ENCODE peak calls at places on chromosomes 7 and 10, in seven cellular contexts. O is HCT116, N is NT2/D1, P is GM12878, A is K562, V is SK-N-SH, L is HepG2. E is an unnamed sample.

GRCh38 chr7:102412548-102412947 is 16.4 kb downstream of the PRKRIP1 start:
- DNase-seq in O (no peak), N (no peak), P (no peak), A (peak), V (peak), L (no peak), E (no peak)

GRCh38 chr7:116583653-116584052 is 58.8 kb downstream of the CAV1 start:
- DNase-seq in O (no peak), N (no peak), P (peak), A (no peak), V (no peak), L (no peak), E (no peak)

GRCh38 chr7:69992938-69993337 is 394.7 kb downstream of the AUTS2 start:
- DNase-seq in O (no peak), N (no peak), P (no peak), A (no peak), V (no peak), L (no peak), E (no peak)

GRCh38 chr7:12729112-12729511 is 41.7 kb downstream of the ARL4A start:
- DNase-seq in O (no peak), N (peak), P (no peak), A (peak), V (peak), L (peak), E (peak)

GRCh38 chr10:27664464-27664863 is 81.2 kb downstream of the MKX start:
- DNase-seq in O (no peak), N (no peak), P (no peak), A (no peak), V (no peak), L (no peak), E (no peak)

GRCh38 chr7:96388620-96389383 is 66.9 kb upstream of the SLC25A13 start:
- DNase-seq in O (no peak), N (peak), P (no peak), A (no peak), V (no peak), L (no peak), E (no peak)

GRCh38 chr7:26376208-26376917 is 84.7 kb downstream of the SNX10 start:
- DNase-seq in O (no peak), N (no peak), P (no peak), A (no peak), V (peak), L (peak), E (no peak)

GRCh38 chr10:32384185-32384584 is 37.2 kb upstream of the EPC1 start:
- DNase-seq in O (no peak), N (no peak), P (no peak), A (no peak), V (no peak), L (no peak), E (no peak)

GRCh38 chr7:99399597-99399996 is 8.8 kb downstream of the PDAP1 start:
- DNase-seq in O (no peak), N (no peak), P (no peak), A (no peak), V (no peak), L (no peak), E (no peak)

GRCh38 chr10:16870331-16870730 is 53.1 kb upstream of the RSU1 start:
- DNase-seq in O (no peak), N (no peak), P (no peak), A (no peak), V (no peak), L (no peak), E (no peak)
- TF ChIP-seq YY1 in O (no peak), N (no peak), P (no peak), A (no peak), V (no peak), L (no peak), E (no peak)

DNA sequence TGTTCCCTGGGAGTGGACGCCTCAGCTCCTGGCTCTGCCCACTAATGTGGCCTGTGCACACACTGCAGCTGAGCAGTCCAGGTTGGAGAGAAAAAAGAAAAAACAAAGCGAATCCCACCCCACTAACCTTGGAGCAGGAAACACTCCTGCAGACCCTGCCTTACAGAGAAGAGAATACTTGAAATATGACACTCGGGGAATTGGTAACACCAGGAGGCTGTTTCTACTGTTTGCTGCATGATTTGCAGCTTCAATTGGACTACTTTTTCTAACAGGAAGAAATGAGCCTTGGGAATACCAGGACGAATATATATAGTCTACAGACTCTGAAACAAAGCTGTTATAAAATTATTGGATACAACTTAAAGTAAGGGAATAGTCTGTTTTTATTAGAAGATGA is 22.2 kb downstream of the CDHR3 start:
- DNase-seq in O (no peak), N (no peak), P (no peak), A (no peak), V (no peak), L (no peak), E (no peak)
- TF ChIP-seq YY1 in O (no peak), N (no peak), P (no peak), A (no peak), V (no peak), L (no peak), E (no peak)

DNA sequence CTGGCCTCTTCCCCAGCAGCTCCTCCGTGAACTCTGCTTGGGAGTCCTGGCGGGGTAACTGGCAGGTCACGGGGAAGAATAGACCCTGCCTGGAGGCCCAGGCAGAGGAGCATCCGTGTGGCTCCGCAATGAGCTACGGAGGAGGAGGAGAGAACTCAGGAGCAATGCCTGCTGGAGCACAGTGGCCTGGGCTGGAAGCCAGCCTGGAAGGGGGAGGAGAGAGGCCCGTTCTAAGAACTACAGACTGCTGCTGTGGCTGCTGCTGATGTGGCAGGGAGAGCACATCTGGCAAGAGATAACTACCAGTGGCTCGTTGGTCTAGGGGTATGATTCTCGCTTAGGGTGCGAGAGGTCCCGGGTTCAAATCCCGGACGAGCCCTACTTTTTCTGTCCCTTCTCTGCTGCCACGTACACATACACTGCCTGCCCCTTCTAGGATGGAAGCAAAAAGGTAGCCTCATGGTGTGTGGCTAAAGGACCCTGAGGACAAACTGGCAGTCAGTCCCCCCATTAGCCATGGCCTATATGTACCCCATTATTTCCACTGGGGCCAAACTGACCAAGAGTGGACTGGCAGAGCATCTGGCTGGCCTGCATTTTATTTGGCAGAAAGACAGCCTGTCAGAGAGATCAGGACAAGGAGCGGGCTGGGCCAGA is 7.7 kb upstream of the OPN1SW start:
- DNase-seq in O (peak), N (no peak), P (no peak), A (peak), V (peak), L (peak), E (peak)
- TF ChIP-seq YY1 in O (no peak), N (no peak), P (no peak), A (peak), V (no peak), L (no peak), E (peak)

GRCh38 chr10:470339-471003 is 219.0 kb downstream of the DIP2C start:
- DNase-seq in O (no peak), N (no peak), P (no peak), A (no peak), V (no peak), L (no peak), E (no peak)
- TF ChIP-seq YY1 in O (no peak), N (no peak), P (no peak), A (no peak), V (no peak), L (no peak), E (no peak)

GRCh38 chr10:51960494-51960895 is 261.1 kb upstream of the CSTF2T start:
- DNase-seq in O (peak), N (peak), P (no peak), A (peak), V (peak), L (peak), E (no peak)
- TF ChIP-seq YY1 in O (no peak), N (no peak), P (no peak), A (no peak), V (no peak), L (no peak), E (no peak)

DNA sequence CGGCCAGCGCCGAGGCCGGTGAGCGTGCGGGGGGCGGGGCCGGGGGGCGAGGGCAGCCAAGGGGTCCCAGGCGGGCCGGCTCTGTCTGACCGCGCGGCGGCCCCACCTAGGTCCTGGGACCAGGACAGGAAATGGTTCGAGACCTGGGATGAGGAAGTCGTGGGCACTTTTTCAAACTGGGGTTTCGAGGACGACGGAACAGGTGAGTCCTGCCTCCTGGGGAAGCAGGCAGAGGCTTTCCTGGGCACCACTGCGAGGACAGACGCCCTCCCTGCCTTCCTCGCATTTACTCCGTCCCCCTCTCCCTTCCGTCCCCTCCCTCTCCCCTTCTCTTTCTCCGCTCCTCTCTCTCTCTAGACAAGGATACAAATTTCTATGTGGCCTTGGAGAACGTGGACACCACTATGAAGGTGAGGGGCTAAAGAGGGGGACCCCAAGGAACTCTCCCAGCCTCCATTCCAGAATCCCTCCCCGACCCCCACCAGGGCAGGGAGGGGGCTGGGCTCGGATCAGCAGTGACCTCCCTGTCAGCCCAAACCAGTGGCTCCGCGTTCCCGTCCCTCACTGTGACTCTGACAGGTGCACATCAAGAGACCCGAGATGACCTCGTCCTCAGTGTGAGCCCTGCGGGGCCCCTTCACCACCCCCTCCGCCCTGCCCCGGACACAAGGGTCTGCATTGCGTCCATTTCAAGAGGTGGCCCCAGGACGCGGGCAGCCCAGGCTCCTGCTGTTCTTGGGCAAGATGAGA is 2.6 kb upstream of the MUC12 start:
- DNase-seq in O (no peak), N (no peak), P (no peak), A (no peak), V (peak), L (no peak), E (peak)
- TF ChIP-seq YY1 in O (no peak), N (no peak), P (no peak), A (no peak), V (no peak), L (no peak), E (no peak)

GRCh38 chr10:43255644-43256431 is 11.0 kb downstream of the RASGEF1A start:
- DNase-seq in O (peak), N (no peak), P (no peak), A (peak), V (peak), L (peak), E (no peak)

GRCh38 chr10:43254881-43255643 is 11.8 kb downstream of the RASGEF1A start:
- DNase-seq in O (no peak), N (no peak), P (no peak), A (no peak), V (peak), L (no peak), E (no peak)

GRCh38 chr10:43257210-43258031 is 9.4 kb downstream of the RASGEF1A start:
- DNase-seq in O (no peak), N (no peak), P (no peak), A (no peak), V (peak), L (no peak), E (no peak)

GRCh38 chr10:43258032-43258921 is 8.6 kb downstream of the RASGEF1A start:
- DNase-seq in O (no peak), N (no peak), P (no peak), A (no peak), V (peak), L (no peak), E (no peak)

GRCh38 chr10:43256531-43257209 is 10.2 kb downstream of the RASGEF1A start:
- DNase-seq in O (no peak), N (no peak), P (no peak), A (no peak), V (no peak), L (no peak), E (no peak)
- TF ChIP-seq YY1 in O (no peak), N (no peak), P (no peak), A (no peak), V (no peak), L (no peak), E (no peak)

GRCh38 chr10:72667207-72667864 is 24.6 kb upstream of the MCU start:
- DNase-seq in O (no peak), N (no peak), P (no peak), A (no peak), V (no peak), L (no peak), E (no peak)

GRCh38 chr10:72661436-72661835 is 30.5 kb upstream of the MCU start:
- DNase-seq in O (no peak), N (no peak), P (no peak), A (no peak), V (no peak), L (no peak), E (no peak)

GRCh38 chr10:72660220-72660619 is 31.7 kb upstream of the MCU start:
- DNase-seq in O (no peak), N (no peak), P (no peak), A (no peak), V (no peak), L (no peak), E (no peak)

GRCh38 chr10:72665925-72666324 is 26.0 kb upstream of the MCU start:
- DNase-seq in O (no peak), N (no peak), P (no peak), A (no peak), V (no peak), L (no peak), E (no peak)

DNA sequence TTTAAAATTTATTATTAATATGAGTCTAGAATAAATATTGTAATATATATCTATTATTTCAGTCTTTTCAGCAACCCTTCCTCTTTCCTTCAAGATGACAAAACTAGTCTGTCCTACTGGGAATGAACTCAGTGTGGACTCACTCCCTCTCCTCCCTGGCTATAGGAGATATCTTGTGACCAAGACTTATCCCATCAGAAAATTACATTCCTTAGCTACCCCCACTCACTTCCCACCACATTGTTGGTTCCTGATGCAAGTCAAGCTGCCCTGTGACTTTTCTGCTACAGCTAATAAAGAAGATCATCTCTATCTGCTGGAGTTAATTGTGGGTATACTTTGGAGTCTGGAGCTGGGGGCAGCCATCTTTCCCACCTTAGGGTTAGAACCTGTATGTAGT is 28.0 kb upstream of the MCU start:
- DNase-seq in O (no peak), N (no peak), P (no peak), A (no peak), V (no peak), L (no peak), E (no peak)
- TF ChIP-seq YY1 in O (no peak), N (no peak), P (no peak), A (no peak), V (no peak), L (no peak), E (no peak)